ENCODE peak calls at places on chromosomes 5 and 9, in seven cellular contexts. Y, H, O, S, C, Q and L are unnamed samples.

GRCh38 chr9:123658792-123659191 is 271.1 kb downstream of the DENND1A start:
- DNase-seq in Y (no peak), H (no peak), O (no peak), S (no peak), C (no peak), Q (no peak), L (no peak)

GRCh38 chr9:36332006-36332405 is 68.1 kb downstream of the RNF38 start:
- DNase-seq in Y (no peak), H (no peak), O (no peak), S (no peak), C (no peak), Q (no peak), L (no peak)

GRCh38 chr5:175701797-175702196 is 43.9 kb downstream of the HRH2 start:
- DNase-seq in Y (no peak), H (no peak), O (no peak), S (no peak), C (no peak), Q (no peak), L (no peak)

GRCh38 chr9:133067813-133068212 is 6.0 kb downstream of the CEL start:
- DNase-seq in Y (no peak), H (no peak), O (no peak), S (no peak), C (no peak), Q (no peak), L (no peak)

GRCh38 chr5:114361724-114362196 is at the start of gene KCNN2:
- DNase-seq in Y (no peak), H (no peak), O (peak; percentile 23), S (peak; percentile 81), C (peak; percentile 58), Q (no peak), L (peak; percentile 78)

GRCh38 chr5:127871448-127872153 is 168.4 kb downstream of the CCDC192 start:
- DNase-seq in Y (no peak), H (no peak), O (no peak), S (no peak), C (no peak), Q (no peak), L (peak; percentile 60)

GRCh38 chr9:4260661-4261060 is 39.2 kb downstream of the GLIS3 start:
- DNase-seq in Y (no peak), H (no peak), O (no peak), S (no peak), C (no peak), Q (no peak), L (no peak)

GRCh38 chr9:129908846-129909245 is 73.6 kb downstream of the USP20 start:
- DNase-seq in Y (no peak), H (no peak), O (no peak), S (no peak), C (no peak), Q (no peak), L (no peak)

GRCh38 chr9:135278586-135278985 is 191.1 kb downstream of the OLFM1 start:
- DNase-seq in Y (no peak), H (no peak), O (no peak), S (no peak), C (no peak), Q (no peak), L (no peak)

GRCh38 chr5:179699640-179700298 is 1.0 kb downstream of the CANX start:
- DNase-seq in Y (no peak), H (no peak), O (peak; percentile 57), S (no peak), C (peak; percentile 27), Q (peak; percentile 13), L (peak; percentile 62)

GRCh38 chr9:86732514-86732913 is 214.8 kb downstream of the GAS1 start:
- DNase-seq in Y (peak; percentile 83), H (no peak), O (no peak), S (no peak), C (no peak), Q (no peak), L (peak; percentile 89)

GRCh38 chr5:72101828-72102227 is 5.4 kb upstream of the MAP1B start:
- DNase-seq in Y (no peak), H (no peak), O (no peak), S (no peak), C (no peak), Q (no peak), L (no peak)

GRCh38 chr5:2801602-2802525 is 50.4 kb upstream of the IRX2 start:
- DNase-seq in Y (no peak), H (no peak), O (no peak), S (no peak), C (no peak), Q (no peak), L (no peak)

GRCh38 chr9:27590636-27591035 is 17.4 kb upstream of the C9orf72 start:
- DNase-seq in Y (no peak), H (no peak), O (no peak), S (no peak), C (no peak), Q (no peak), L (no peak)

GRCh38 chr9:97938081-97938644 is at the start of gene HEMGN:
- DNase-seq in Y (no peak), H (no peak), O (no peak), S (no peak), C (no peak), Q (no peak), L (no peak)

GRCh38 chr9:5488616-5489015 is 21.7 kb upstream of the PDCD1LG2 start:
- DNase-seq in Y (no peak), H (no peak), O (no peak), S (no peak), C (no peak), Q (no peak), L (no peak)

DNA sequence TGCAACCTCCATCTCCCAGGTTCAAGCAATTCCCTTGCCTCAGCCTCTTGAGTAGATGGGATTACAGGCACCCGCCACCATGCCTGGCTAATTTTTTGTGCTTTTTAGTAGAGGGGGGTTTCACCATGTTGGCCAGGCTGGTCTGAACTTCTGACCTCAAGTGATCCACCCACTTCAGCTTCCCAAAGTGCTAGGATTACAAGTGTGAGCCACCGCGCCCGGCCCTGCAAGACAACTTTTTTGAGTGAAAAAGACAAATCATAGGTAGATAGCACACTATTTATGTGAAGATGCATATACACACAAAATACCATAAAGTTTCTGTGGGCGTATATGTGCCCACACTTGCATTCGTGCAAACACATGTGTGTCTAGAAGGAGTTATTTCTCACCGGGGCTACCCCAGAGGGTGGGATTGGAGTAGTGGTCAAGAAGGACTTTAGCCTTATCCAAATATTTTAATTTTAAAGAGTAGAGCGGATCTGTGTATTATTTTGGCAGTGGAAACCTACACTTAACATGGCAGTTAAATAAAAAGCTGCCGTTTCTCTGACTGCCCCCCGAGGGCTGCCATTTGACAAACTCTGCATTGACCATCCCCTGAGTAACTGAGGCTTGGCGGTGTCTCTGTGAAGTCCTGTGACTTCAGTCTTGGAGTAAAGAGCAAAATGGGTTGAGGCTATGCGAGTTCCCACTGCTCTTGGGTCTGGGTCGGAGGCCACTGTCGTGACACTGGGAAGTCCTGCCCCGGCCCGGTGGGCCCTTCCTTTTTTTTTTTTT is 93.4 kb upstream of the PTCH1 start:
- DNase-seq in Y (no peak), H (no peak), O (no peak), S (no peak), C (no peak), Q (no peak), L (no peak)
- H3K27me3 ChIP-seq in Y (no peaks in the 10 kb centered on the region), H (no peaks in the 10 kb centered on the region), O (peaks cover 23% of the 10 kb centered on the region), S (peaks cover 4% of the 10 kb centered on the region), C (no peaks in the 10 kb centered on the region), Q (no peaks in the 10 kb centered on the region), L (peaks cover 21% of the 10 kb centered on the region)

GRCh38 chr5:143318833-143319232 is 84.7 kb downstream of the NR3C1 start:
- DNase-seq in Y (no peak), H (no peak), O (no peak), S (no peak), C (no peak), Q (no peak), L (no peak)

GRCh38 chr5:143322931-143323330 is 80.6 kb downstream of the NR3C1 start:
- DNase-seq in Y (no peak), H (no peak), O (no peak), S (no peak), C (no peak), Q (no peak), L (no peak)

GRCh38 chr5:143319437-143320302 is 83.8 kb downstream of the NR3C1 start:
- DNase-seq in Y (no peak), H (no peak), O (no peak), S (no peak), C (no peak), Q (no peak), L (no peak)

GRCh38 chr5:143318270-143318669 is 85.2 kb downstream of the NR3C1 start:
- DNase-seq in Y (no peak), H (no peak), O (no peak), S (no peak), C (no peak), Q (no peak), L (no peak)

DNA sequence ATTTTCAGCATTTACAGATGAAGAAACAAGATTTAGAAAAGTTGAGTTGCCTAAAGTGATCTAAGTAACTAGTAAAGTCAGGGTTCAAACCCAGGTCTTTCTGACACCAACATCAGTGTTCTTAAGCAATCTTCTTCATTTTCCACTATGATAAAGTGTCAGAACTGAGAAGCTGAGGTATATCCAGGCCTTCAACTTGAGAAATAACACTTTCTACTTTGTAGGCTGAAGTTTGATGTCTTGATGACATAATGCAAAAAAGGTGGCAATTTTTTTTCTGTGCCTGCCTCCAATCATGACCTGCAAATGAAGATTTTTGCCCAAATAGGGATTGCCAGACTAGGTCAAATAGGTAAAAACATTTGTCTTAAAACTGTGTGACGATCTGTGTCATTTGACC is 81.3 kb downstream of the NR3C1 start:
- DNase-seq in Y (no peak), H (no peak), O (no peak), S (no peak), C (no peak), Q (no peak), L (no peak)
- H3K36me3 ChIP-seq in Y (no peaks in the 10 kb centered on the region), H (peaks cover 3% of the 10 kb centered on the region), O (peaks cover 2% of the 10 kb centered on the region), S (no peaks in the 10 kb centered on the region), C (no peaks in the 10 kb centered on the region), Q (peaks cover 5% of the 10 kb centered on the region), L (no peaks in the 10 kb centered on the region)

GRCh38 chr9:14400658-14400995 is 86.7 kb upstream of the NFIB start:
- DNase-seq in Y (peak; percentile 46), H (no peak), O (peak; percentile 35), S (peak; percentile 15), C (peak; percentile 50), Q (no peak), L (peak; percentile 79)

GRCh38 chr9:14405176-14405575 is 91.2 kb upstream of the NFIB start:
- DNase-seq in Y (no peak), H (no peak), O (no peak), S (no peak), C (no peak), Q (no peak), L (no peak)

GRCh38 chr9:14403112-14403511 is 89.2 kb upstream of the NFIB start:
- DNase-seq in Y (no peak), H (no peak), O (no peak), S (no peak), C (no peak), Q (no peak), L (no peak)

GRCh38 chr9:14406463-14406862 is 92.5 kb upstream of the NFIB start:
- DNase-seq in Y (no peak), H (no peak), O (no peak), S (no peak), C (no peak), Q (no peak), L (no peak)
- H3K27me3 ChIP-seq in Y (no peaks in the 10 kb centered on the region), H (no peaks in the 10 kb centered on the region), O (no peaks in the 10 kb centered on the region), S (no peaks in the 10 kb centered on the region), C (no peaks in the 10 kb centered on the region), Q (no peaks in the 10 kb centered on the region), L (peaks cover 43% of the 10 kb centered on the region)

DNA sequence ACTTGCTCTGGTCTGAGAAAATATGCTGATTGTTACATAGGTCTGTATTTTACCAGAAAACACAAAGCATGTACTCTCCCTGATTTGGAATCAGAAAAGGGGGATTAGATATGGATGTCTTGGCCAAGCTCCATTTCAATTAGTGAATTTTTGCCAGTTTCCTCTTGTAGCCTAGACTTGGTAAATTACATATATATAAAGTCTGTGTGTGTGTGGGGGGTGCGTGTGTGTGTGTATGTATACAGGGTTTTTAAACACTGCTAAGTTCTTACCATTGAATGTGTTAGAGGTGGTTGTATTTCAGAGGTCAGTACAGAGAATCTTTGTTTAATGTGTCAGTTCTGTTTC is 4.9 kb downstream of the VCAN start:
- DNase-seq in Y (no peak), H (no peak), O (no peak), S (no peak), C (no peak), Q (no peak), L (no peak)
- H3K36me3 ChIP-seq in Y (no peaks in the 10 kb centered on the region), H (no peaks in the 10 kb centered on the region), O (no peaks in the 10 kb centered on the region), S (no peaks in the 10 kb centered on the region), C (no peaks in the 10 kb centered on the region), Q (no peaks in the 10 kb centered on the region), L (peaks cover 8% of the 10 kb centered on the region)